ENCODE peak calls at places on chromosomes 16 and 17, in five cellular contexts. H is IMR-90, M is H7, E is stomach, B is adipocyte. Y is an unnamed sample.

GRCh38 chr17:65593870-65594584 is 32.6 kb upstream of the AXIN2 start:
- DNase-seq in H (peak), M (peak), E (no peak), B (peak), Y (peak)

GRCh38 chr16:28118636-28119035 is 55.1 kb upstream of the GSG1L start:
- DNase-seq in H (no peak), M (no peak), E (no peak), B (no peak), Y (no peak)

GRCh38 chr16:84360170-84360569 is 8.2 kb upstream of the ATP2C2 start:
- DNase-seq in H (peak), M (no peak), E (no peak), B (no peak), Y (no peak)

GRCh38 chr17:33012522-33013033 is 20.9 kb downstream of the SPACA3 start:
- DNase-seq in H (peak), M (no peak), E (no peak), B (peak), Y (peak)

GRCh38 chr17:49465352-49465751 is 29.7 kb upstream of the NGFR start:
- DNase-seq in H (no peak), M (no peak), E (no peak), B (no peak), Y (no peak)

GRCh38 chr17:2693561-2694380 is 17.8 kb downstream of the CLUH start:
- DNase-seq in H (no peak), M (peak), E (no peak), B (no peak), Y (no peak)

GRCh38 chr17:72183194-72183685 is 62.4 kb downstream of the SOX9 start:
- DNase-seq in H (no peak), M (no peak), E (no peak), B (no peak), Y (no peak)

GRCh38 chr17:81309140-81309858 is 14.2 kb upstream of the SLC38A10 start:
- DNase-seq in H (peak), M (peak), E (peak), B (peak), Y (peak)

GRCh38 chr16:56988161-56988947 is 1.0 kb upstream of the NLRC5 start:
- DNase-seq in H (peak), M (peak), E (no peak), B (peak), Y (peak)

GRCh38 chr16:20300312-20301097 is 26.8 kb downstream of the GP2 start:
- DNase-seq in H (peak), M (peak), E (peak), B (peak), Y (peak)

GRCh38 chr17:2684549-2684948 is 27.0 kb downstream of the CLUH start:
- DNase-seq in H (no peak), M (peak), E (no peak), B (no peak), Y (no peak)

GRCh38 chr17:38958326-38958725 is 8.9 kb downstream of the FBXO47 start:
- DNase-seq in H (peak), M (no peak), E (no peak), B (peak), Y (peak)

GRCh38 chr16:80123189-80123588 is 417.6 kb upstream of the DYNLRB2 start:
- DNase-seq in H (no peak), M (no peak), E (no peak), B (peak), Y (peak)

GRCh38 chr17:40352779-40353394 is 11.7 kb downstream of the GJD3 start:
- DNase-seq in H (no peak), M (peak), E (no peak), B (no peak), Y (no peak)
- H3K4me3 ChIP-seq in H (no peak), M (no peak), E (no peak), B (no peak), Y (no peak)

GRCh38 chr16:1532771-1533170 is 695 bp upstream of the TMEM204 start:
- DNase-seq in H (no peak), M (no peak), E (no peak), B (no peak), Y (no peak)

GRCh38 chr16:1532081-1532760 is 1.2 kb upstream of the TMEM204 start:
- DNase-seq in H (no peak), M (no peak), E (peak), B (peak), Y (peak)

GRCh38 chr16:1530349-1530882 is 3.0 kb upstream of the TMEM204 start:
- DNase-seq in H (no peak), M (no peak), E (no peak), B (no peak), Y (no peak)

GRCh38 chr16:1530883-1531637 is 2.4 kb upstream of the TMEM204 start:
- DNase-seq in H (peak), M (no peak), E (no peak), B (peak), Y (peak)

GRCh38 chr16:1531638-1531910 is 1.9 kb upstream of the TMEM204 start:
- DNase-seq in H (no peak), M (no peak), E (no peak), B (no peak), Y (no peak)
- H3K4me3 ChIP-seq in H (no peak), M (no peak), E (peak), B (no peak), Y (no peak)

GRCh38 chr17:31649302-31649701 is 209.7 kb downstream of the COPRS start:
- DNase-seq in H (no peak), M (no peak), E (no peak), B (no peak), Y (no peak)

GRCh38 chr17:31653710-31654109 is 205.3 kb downstream of the COPRS start:
- DNase-seq in H (no peak), M (no peak), E (no peak), B (no peak), Y (no peak)

GRCh38 chr17:31657876-31658275 is 201.2 kb downstream of the COPRS start:
- DNase-seq in H (no peak), M (no peak), E (no peak), B (no peak), Y (no peak)

GRCh38 chr17:31650756-31651520 is 208.1 kb downstream of the COPRS start:
- DNase-seq in H (no peak), M (peak), E (no peak), B (no peak), Y (no peak)

DNA sequence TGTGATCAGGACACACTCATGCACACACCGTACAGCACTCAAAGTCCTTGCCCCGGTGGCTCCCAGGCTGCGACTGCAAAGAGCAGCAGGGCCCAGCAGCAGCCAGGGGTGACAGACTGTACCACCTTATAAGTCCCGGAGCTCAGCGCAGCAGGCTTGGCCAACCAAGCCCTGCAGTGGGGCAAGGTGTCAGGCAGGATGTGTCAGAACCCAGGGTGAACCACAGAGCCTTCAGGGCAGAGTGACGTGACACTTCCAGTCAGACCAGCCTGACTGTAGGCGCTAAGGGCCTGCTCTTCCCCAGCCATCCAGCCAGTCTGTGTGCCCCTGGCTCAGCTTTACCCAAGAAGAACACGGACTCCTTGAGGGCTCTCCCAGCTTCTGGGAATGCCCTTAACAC is 204.1 kb downstream of the COPRS start:
- DNase-seq in H (peak), M (no peak), E (no peak), B (no peak), Y (no peak)
- H3K4me3 ChIP-seq in H (no peak), M (no peak), E (no peak), B (no peak), Y (no peak)

GRCh38 chr17:15384142-15384803 is 42.9 kb upstream of the TEKT3 start:
- DNase-seq in H (peak), M (no peak), E (no peak), B (peak), Y (peak)
- H3K4me3 ChIP-seq in H (peak), M (no peak), E (no peak), B (peak), Y (peak)

DNA sequence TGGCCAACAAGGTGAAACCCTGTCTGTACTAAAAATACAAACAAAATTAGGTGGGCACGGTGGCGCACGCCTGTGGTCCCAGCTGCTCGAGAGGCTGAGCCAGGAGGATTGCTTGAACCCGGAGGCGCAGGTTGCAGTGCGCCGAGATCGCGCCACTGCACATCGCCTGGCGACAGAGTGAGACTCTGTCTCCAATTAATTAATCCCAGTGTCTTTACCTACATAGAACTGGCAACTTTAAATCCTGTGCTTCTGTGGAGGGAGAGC is 1.5 kb upstream of the ELOB start:
- DNase-seq in H (no peak), M (no peak), E (no peak), B (no peak), Y (no peak)
- H3K4me3 ChIP-seq in H (no peak), M (no peak), E (peak), B (peak), Y (peak)

GRCh38 chr17:48308591-48308990 is 121.4 kb downstream of the SKAP1 start:
- DNase-seq in H (no peak), M (no peak), E (no peak), B (no peak), Y (no peak)

GRCh38 chr17:48314716-48315115 is 115.3 kb downstream of the SKAP1 start:
- DNase-seq in H (no peak), M (no peak), E (no peak), B (no peak), Y (no peak)

GRCh38 chr17:48313096-48313495 is 116.9 kb downstream of the SKAP1 start:
- DNase-seq in H (no peak), M (no peak), E (no peak), B (no peak), Y (no peak)

GRCh38 chr17:48310748-48311213 is 119.2 kb downstream of the SKAP1 start:
- DNase-seq in H (no peak), M (peak), E (no peak), B (no peak), Y (no peak)

DNA sequence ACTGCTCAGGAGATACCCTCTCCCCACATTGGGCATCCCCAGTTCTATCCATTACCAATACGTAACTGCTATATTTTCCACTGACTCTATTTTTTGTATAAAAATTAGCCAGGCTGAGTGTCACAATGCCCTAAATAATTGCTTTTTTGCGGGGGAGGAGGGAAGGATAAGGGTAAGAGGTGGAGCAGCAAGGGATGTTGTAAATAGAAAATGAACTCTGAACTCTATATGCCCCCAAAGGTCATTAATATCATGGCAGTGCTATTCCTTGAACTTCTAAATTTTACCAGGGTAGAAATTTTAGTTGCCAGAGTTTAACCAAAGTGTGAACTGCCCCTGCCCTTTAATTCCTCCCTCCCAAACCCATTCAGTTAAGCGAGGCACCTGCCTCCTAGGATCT is 118.7 kb downstream of the SKAP1 start:
- DNase-seq in H (no peak), M (no peak), E (no peak), B (no peak), Y (no peak)
- H3K4me3 ChIP-seq in H (no peak), M (no peak), E (no peak), B (no peak), Y (no peak)

DNA sequence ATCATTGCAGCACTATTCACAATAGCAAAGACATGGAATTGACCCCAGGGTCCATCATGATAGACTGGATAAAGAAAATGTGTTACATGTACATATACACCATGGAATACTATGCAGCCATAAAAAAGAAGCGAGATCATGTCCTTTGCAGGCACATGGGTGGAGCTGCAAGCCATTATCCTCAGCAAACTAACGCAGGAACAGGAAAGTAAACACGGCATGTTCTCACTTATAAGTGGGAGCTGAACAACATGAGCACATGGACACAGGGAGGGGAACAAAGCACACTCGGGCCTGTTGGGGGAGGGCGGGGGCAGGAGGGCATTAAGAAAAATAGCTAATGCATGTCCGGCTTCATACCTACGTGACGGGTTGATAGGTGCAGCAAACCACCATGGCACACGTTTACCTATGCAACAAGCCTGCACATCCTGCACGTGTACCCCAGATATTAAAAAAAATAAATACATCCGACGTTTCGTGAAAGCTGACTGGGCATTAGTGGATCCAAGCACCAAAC is 28.9 kb downstream of the ZNF778 start:
- DNase-seq in H (no peak), M (no peak), E (no peak), B (no peak), Y (no peak)
- H3K4me3 ChIP-seq in H (peak), M (peak), E (peak), B (peak), Y (peak)

GRCh38 chr16:88974641-88975215 is 2.3 kb downstream of the CBFA2T3 start:
- DNase-seq in H (no peak), M (no peak), E (no peak), B (no peak), Y (no peak)
- H3K4me3 ChIP-seq in H (no peak), M (no peak), E (no peak), B (no peak), Y (no peak)